ENCODE peak calls at places on chromosomes 6 and 20, in five cellular contexts. One of them, this sample, is unnamed.

GRCh38 chr6:168163096-168163731 is 84.2 kb upstream of the FRMD1 start:
- DNase-seq in stimulated activated CD4-positive, alpha-beta T cell treated with anti-CD3 and anti-CD28 coated beads, Interleukin-12 subunit alpha, Interleukin-12 subunit beta, amount 100 ng/mL, for 48 hours: no peak
- DNase-seq in SHP77: no peak
- DNase-seq in EL: no peak
- DNase-seq in T follicular helper cell: no peak
- DNase-seq in this sample: no peak

GRCh38 chr20:51692806-51693400 is 75.3 kb downstream of the ATP9A start:
- DNase-seq in EL: no peak
- DNase-seq in T follicular helper cell: no peak
- DNase-seq in stimulated activated CD4-positive, alpha-beta T cell treated with anti-CD3 and anti-CD28 coated beads, Interleukin-12 subunit alpha, Interleukin-12 subunit beta, amount 100 ng/mL, for 48 hours: no peak
- DNase-seq in SHP77: no peak
- DNase-seq in this sample: no peak

GRCh38 chr6:125808060-125808459 is 17.3 kb downstream of the NCOA7 start:
- DNase-seq in T follicular helper cell: no peak
- DNase-seq in stimulated activated CD4-positive, alpha-beta T cell treated with anti-CD3 and anti-CD28 coated beads, Interleukin-12 subunit alpha, Interleukin-12 subunit beta, amount 100 ng/mL, for 48 hours: no peak
- DNase-seq in SHP77: no peak
- DNase-seq in EL: peak
- DNase-seq in this sample: no peak

GRCh38 chr6:90146914-90147668 is 149.6 kb downstream of the BACH2 start:
- DNase-seq in SHP77: no peak
- DNase-seq in EL: no peak
- DNase-seq in stimulated activated CD4-positive, alpha-beta T cell treated with anti-CD3 and anti-CD28 coated beads, Interleukin-12 subunit alpha, Interleukin-12 subunit beta, amount 100 ng/mL, for 48 hours: no peak
- DNase-seq in T follicular helper cell: no peak
- DNase-seq in this sample: no peak

GRCh38 chr20:25294459-25295385 is 46.8 kb downstream of the PYGB start:
- DNase-seq in T follicular helper cell: peak
- DNase-seq in SHP77: peak
- DNase-seq in stimulated activated CD4-positive, alpha-beta T cell treated with anti-CD3 and anti-CD28 coated beads, Interleukin-12 subunit alpha, Interleukin-12 subunit beta, amount 100 ng/mL, for 48 hours: peak
- DNase-seq in EL: peak
- DNase-seq in this sample: peak

GRCh38 chr6:90350689-90351554 is 54.3 kb upstream of the BACH2 start:
- DNase-seq in EL: no peak
- DNase-seq in SHP77: no peak
- DNase-seq in T follicular helper cell: peak
- DNase-seq in stimulated activated CD4-positive, alpha-beta T cell treated with anti-CD3 and anti-CD28 coated beads, Interleukin-12 subunit alpha, Interleukin-12 subunit beta, amount 100 ng/mL, for 48 hours: no peak
- DNase-seq in this sample: no peak

GRCh38 chr6:108115598-108116058 is 41.1 kb upstream of the OSTM1 start:
- DNase-seq in SHP77: peak
- DNase-seq in EL: peak
- DNase-seq in T follicular helper cell: no peak
- DNase-seq in stimulated activated CD4-positive, alpha-beta T cell treated with anti-CD3 and anti-CD28 coated beads, Interleukin-12 subunit alpha, Interleukin-12 subunit beta, amount 100 ng/mL, for 48 hours: no peak
- DNase-seq in this sample: no peak

GRCh38 chr20:25750765-25751696 is 54.4 kb upstream of the ZNF337 start:
- DNase-seq in SHP77: peak
- DNase-seq in T follicular helper cell: peak
- DNase-seq in EL: peak
- DNase-seq in stimulated activated CD4-positive, alpha-beta T cell treated with anti-CD3 and anti-CD28 coated beads, Interleukin-12 subunit alpha, Interleukin-12 subunit beta, amount 100 ng/mL, for 48 hours: peak
- DNase-seq in this sample: peak

GRCh38 chr6:82017316-82017715 is 230.2 kb downstream of the IBTK start:
- DNase-seq in T follicular helper cell: no peak
- DNase-seq in EL: peak
- DNase-seq in stimulated activated CD4-positive, alpha-beta T cell treated with anti-CD3 and anti-CD28 coated beads, Interleukin-12 subunit alpha, Interleukin-12 subunit beta, amount 100 ng/mL, for 48 hours: no peak
- DNase-seq in SHP77: peak
- DNase-seq in this sample: no peak

GRCh38 chr6:26552640-26553189 is 14.5 kb downstream of the HMGN4 start:
- DNase-seq in SHP77: no peak
- DNase-seq in EL: no peak
- DNase-seq in stimulated activated CD4-positive, alpha-beta T cell treated with anti-CD3 and anti-CD28 coated beads, Interleukin-12 subunit alpha, Interleukin-12 subunit beta, amount 100 ng/mL, for 48 hours: no peak
- DNase-seq in T follicular helper cell: no peak
- DNase-seq in this sample: no peak

GRCh38 chr6:125794342-125795137 is 3.8 kb downstream of the NCOA7 start:
- DNase-seq in EL: peak
- DNase-seq in stimulated activated CD4-positive, alpha-beta T cell treated with anti-CD3 and anti-CD28 coated beads, Interleukin-12 subunit alpha, Interleukin-12 subunit beta, amount 100 ng/mL, for 48 hours: no peak
- DNase-seq in SHP77: no peak
- DNase-seq in T follicular helper cell: no peak
- DNase-seq in this sample: no peak

GRCh38 chr6:87909849-87910248 is 137.8 kb upstream of the SPACA1 start:
- DNase-seq in EL: peak
- DNase-seq in SHP77: no peak
- DNase-seq in stimulated activated CD4-positive, alpha-beta T cell treated with anti-CD3 and anti-CD28 coated beads, Interleukin-12 subunit alpha, Interleukin-12 subunit beta, amount 100 ng/mL, for 48 hours: no peak
- DNase-seq in T follicular helper cell: no peak
- DNase-seq in this sample: no peak

GRCh38 chr20:58174708-58175287 is 53.7 kb downstream of the ANKRD60 start:
- DNase-seq in T follicular helper cell: no peak
- DNase-seq in SHP77: no peak
- DNase-seq in EL: no peak
- DNase-seq in stimulated activated CD4-positive, alpha-beta T cell treated with anti-CD3 and anti-CD28 coated beads, Interleukin-12 subunit alpha, Interleukin-12 subunit beta, amount 100 ng/mL, for 48 hours: no peak
- DNase-seq in this sample: no peak

GRCh38 chr6:165701564-165702354 is 38.7 kb upstream of the PDE10A start:
- DNase-seq in stimulated activated CD4-positive, alpha-beta T cell treated with anti-CD3 and anti-CD28 coated beads, Interleukin-12 subunit alpha, Interleukin-12 subunit beta, amount 100 ng/mL, for 48 hours: no peak
- DNase-seq in EL: no peak
- DNase-seq in T follicular helper cell: no peak
- DNase-seq in SHP77: no peak
- DNase-seq in this sample: no peak

GRCh38 chr6:170497845-170498281 is 55.2 kb downstream of the PSMB1 start:
- DNase-seq in EL: no peak
- DNase-seq in SHP77: no peak
- DNase-seq in stimulated activated CD4-positive, alpha-beta T cell treated with anti-CD3 and anti-CD28 coated beads, Interleukin-12 subunit alpha, Interleukin-12 subunit beta, amount 100 ng/mL, for 48 hours: no peak
- DNase-seq in T follicular helper cell: no peak
- DNase-seq in this sample: no peak

GRCh38 chr20:856361-856775 is 22.9 kb downstream of the FAM110A start:
- DNase-seq in SHP77: no peak
- DNase-seq in EL: peak
- DNase-seq in T follicular helper cell: no peak
- DNase-seq in stimulated activated CD4-positive, alpha-beta T cell treated with anti-CD3 and anti-CD28 coated beads, Interleukin-12 subunit alpha, Interleukin-12 subunit beta, amount 100 ng/mL, for 48 hours: peak
- DNase-seq in this sample: no peak

GRCh38 chr6:155872961-155873360 is 417.3 kb upstream of the NOX3 start:
- DNase-seq in SHP77: no peak
- DNase-seq in stimulated activated CD4-positive, alpha-beta T cell treated with anti-CD3 and anti-CD28 coated beads, Interleukin-12 subunit alpha, Interleukin-12 subunit beta, amount 100 ng/mL, for 48 hours: no peak
- DNase-seq in T follicular helper cell: no peak
- DNase-seq in EL: no peak
- DNase-seq in this sample: no peak

GRCh38 chr6:166842607-166843006 is 113.7 kb downstream of the RNASET2 start:
- DNase-seq in EL: no peak
- DNase-seq in T follicular helper cell: no peak
- DNase-seq in SHP77: no peak
- DNase-seq in stimulated activated CD4-positive, alpha-beta T cell treated with anti-CD3 and anti-CD28 coated beads, Interleukin-12 subunit alpha, Interleukin-12 subunit beta, amount 100 ng/mL, for 48 hours: no peak
- DNase-seq in this sample: no peak

GRCh38 chr6:83176256-83176655 is 16.8 kb downstream of the PGM3 start:
- DNase-seq in SHP77: no peak
- DNase-seq in stimulated activated CD4-positive, alpha-beta T cell treated with anti-CD3 and anti-CD28 coated beads, Interleukin-12 subunit alpha, Interleukin-12 subunit beta, amount 100 ng/mL, for 48 hours: no peak
- DNase-seq in T follicular helper cell: no peak
- DNase-seq in EL: no peak
- DNase-seq in this sample: no peak

GRCh38 chr6:21263531-21264287 is 329.8 kb upstream of the SOX4 start:
- DNase-seq in EL: peak
- DNase-seq in T follicular helper cell: no peak
- DNase-seq in stimulated activated CD4-positive, alpha-beta T cell treated with anti-CD3 and anti-CD28 coated beads, Interleukin-12 subunit alpha, Interleukin-12 subunit beta, amount 100 ng/mL, for 48 hours: peak
- DNase-seq in SHP77: peak
- DNase-seq in this sample: no peak

This sample was measured in CMK.